ENCODE peak calls at places on chromosomes 7 and 10, in eight cellular contexts. B is HCT116, O is GM23248, P is hepatocyte, K is PC-9, Y is SK-N-SH, M is neural progenitor cell, W is osteoblast. C is an unnamed sample. For H4K20me1, the result is how much of the 10 kb centered on the place peaks cover.

GRCh38 chr10:10545771-10546170 is 471.9 kb upstream of the CELF2 start:
- DNase-seq in B (no peak), O (no peak), P (no peak), K (no peak), Y (no peak), M (no peak), W (no peak), C (no peak)

GRCh38 chr10:100522945-100523344 is 3.3 kb upstream of the SEC31B start:
- DNase-seq in B (no peak), O (peak), P (no peak), K (no peak), Y (no peak), M (no peak), W (no peak), C (no peak)

GRCh38 chr7:111090834-111091233 is at the start of gene LRRN3:
- DNase-seq in B (no peak), O (peak), P (peak), K (no peak), Y (peak), M (peak), W (peak), C (peak)

GRCh38 chr10:88994034-88994433 is 3.4 kb downstream of the FAS start:
- DNase-seq in B (no peak), O (peak), P (no peak), K (no peak), Y (no peak), M (peak), W (no peak), C (peak)

GRCh38 chr10:13310518-13311176 is 10.8 kb upstream of the PHYH start:
- DNase-seq in B (no peak), O (no peak), P (peak), K (no peak), Y (no peak), M (no peak), W (no peak), C (no peak)

GRCh38 chr7:81339946-81340345 is 421.1 kb upstream of the SEMA3C start:
- DNase-seq in B (no peak), O (peak), P (no peak), K (no peak), Y (no peak), M (no peak), W (no peak), C (no peak)

GRCh38 chr10:77056650-77057049 is 581.0 kb downstream of the KCNMA1 start:
- DNase-seq in B (no peak), O (no peak), P (no peak), K (no peak), Y (no peak), M (no peak), W (no peak), C (no peak)

GRCh38 chr10:124532106-124532641 is 70.6 kb downstream of the LHPP start:
- DNase-seq in B (peak), O (peak), P (peak), K (peak), Y (no peak), M (peak), W (no peak), C (no peak)

GRCh38 chr7:17690030-17690429 is 250.3 kb downstream of the SNX13 start:
- DNase-seq in B (no peak), O (peak), P (no peak), K (peak), Y (no peak), M (no peak), W (peak), C (peak)

DNA sequence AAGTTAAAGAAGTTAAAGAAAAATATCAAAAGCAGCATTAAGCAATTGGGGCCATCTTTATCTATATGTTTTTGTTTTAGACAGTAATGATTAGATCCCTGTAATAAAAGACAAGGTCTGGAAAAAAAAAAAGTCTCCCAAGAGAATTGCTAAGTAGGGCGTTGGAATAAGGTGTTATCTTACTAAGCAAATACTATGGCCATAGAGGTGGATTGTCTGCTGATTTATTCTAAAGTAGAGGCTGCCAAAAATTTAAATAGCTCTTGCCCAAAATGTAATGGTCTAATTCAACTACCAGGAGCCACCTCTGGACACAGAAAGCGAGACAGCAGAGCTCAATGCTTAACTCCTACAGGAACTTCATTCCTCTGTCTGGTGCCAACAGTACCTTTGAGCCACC is 71.6 kb downstream of the HERPUD2 start:
- DNase-seq in B (no peak), O (no peak), P (no peak), K (no peak), Y (no peak), M (no peak), W (no peak), C (no peak)
- H4K20me1 ChIP-seq in B (under half), O (under half), P (under half), K (under half), Y (under half), M (under half), W (under half), C (under half)

GRCh38 chr10:110947061-110947595 is 27.7 kb downstream of the SHOC2 start:
- DNase-seq in B (no peak), O (peak), P (no peak), K (no peak), Y (no peak), M (no peak), W (no peak), C (peak)
- H4K20me1 ChIP-seq in B (under half), O (under half), P (under half), K (under half), Y (under half), M (under half), W (under half), C (half or more)

GRCh38 chr10:69571618-69572158 is 1.5 kb downstream of the NEUROG3 start:
- DNase-seq in B (no peak), O (no peak), P (no peak), K (no peak), Y (peak), M (peak), W (no peak), C (no peak)
- H4K20me1 ChIP-seq in B (under half), O (under half), P (under half), K (under half), Y (under half), M (half or more), W (under half), C (under half)

DNA sequence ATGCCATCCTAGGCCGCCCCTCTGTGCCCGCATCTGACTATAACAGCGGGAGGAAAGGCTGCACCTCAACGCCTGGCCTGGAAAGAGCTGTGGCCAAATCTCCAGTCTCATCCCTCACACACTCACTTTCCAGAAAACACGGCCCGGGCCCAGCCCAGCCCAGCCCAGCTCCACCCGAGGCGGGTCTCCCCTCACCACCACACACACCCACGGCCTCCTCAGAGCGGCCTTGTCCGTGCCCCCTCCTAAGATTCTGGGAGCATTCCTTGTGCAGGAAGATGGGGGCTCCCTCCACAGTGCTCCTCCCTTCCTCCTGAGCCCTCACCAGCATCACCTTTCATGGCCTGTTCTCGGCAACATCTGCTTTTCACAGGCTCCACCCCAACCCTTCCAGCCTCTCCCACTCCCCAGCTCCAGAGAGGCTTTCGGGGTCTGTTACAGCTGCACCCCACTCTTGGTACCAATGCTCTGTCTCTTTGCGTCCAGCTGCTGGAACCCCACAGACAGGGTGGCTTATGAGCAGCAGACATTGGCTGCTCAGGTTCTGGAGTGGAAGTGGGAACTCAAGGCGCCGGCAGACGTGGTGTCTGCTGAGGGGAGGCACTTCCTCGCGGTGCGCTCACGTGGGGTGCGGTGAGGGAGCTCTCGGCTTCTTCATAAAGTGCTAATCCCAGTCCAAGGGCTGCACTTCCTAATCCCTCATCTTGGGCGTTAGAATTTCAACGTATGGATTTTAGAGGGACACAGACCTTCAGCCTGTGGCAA is 185.5 kb downstream of the ELFN1 start:
- DNase-seq in B (no peak), O (no peak), P (no peak), K (no peak), Y (no peak), M (peak), W (peak), C (no peak)
- H4K20me1 ChIP-seq in B (under half), O (under half), P (under half), K (under half), Y (under half), M (under half), W (under half), C (under half)